ENCODE peak calls at places on chromosomes 12 and 14, in four cellular contexts. D, P, C and F are unnamed samples.

GRCh38 chr12:117854339-117855012 is 114.3 kb downstream of the KSR2 start:
- DNase-seq in P (peak), C (no peak), D (no peak), F (no peak)

GRCh38 chr14:77965919-77966435 is 166.1 kb downstream of the ADCK1 start:
- DNase-seq in C (no peak), D (no peak), P (no peak), F (no peak)

GRCh38 chr12:52497975-52498374 is 4.9 kb upstream of the KRT6A start:
- DNase-seq in D (no peak), P (no peak), C (no peak), F (no peak)

GRCh38 chr12:27034607-27035293 is 12.4 kb downstream of the MED21 start:
- DNase-seq in D (no peak), C (no peak), P (no peak), F (no peak)

GRCh38 chr14:50551877-50552276 is 8.1 kb upstream of the ATL1 start:
- DNase-seq in C (no peak), P (no peak), D (no peak), F (no peak)

GRCh38 chr12:29710104-29710503 is 73.6 kb downstream of the TMTC1 start:
- DNase-seq in P (peak), D (no peak), C (no peak), F (no peak)

GRCh38 chr12:87667378-87667777 is 361.8 kb downstream of the C12orf50 start:
- DNase-seq in C (no peak), D (no peak), P (no peak), F (no peak)

GRCh38 chr12:49901026-49901425 is 2.7 kb downstream of the FAIM2 start:
- DNase-seq in D (no peak), P (no peak), C (no peak), F (no peak)

GRCh38 chr12:92272301-92272964 is 126.8 kb upstream of the BTG1 start:
- DNase-seq in C (no peak), D (no peak), P (no peak), F (no peak)

GRCh38 chr12:6934110-6934509 is 6.4 kb downstream of the ATN1 start:
- DNase-seq in C (no peak), P (no peak), D (no peak), F (no peak)

GRCh38 chr12:102769323-102769916 is 147.6 kb downstream of the PAH start:
- DNase-seq in D (no peak), C (no peak), P (peak), F (no peak)

GRCh38 chr12:51449569-51450246 is 25.1 kb downstream of the SLC4A8 start:
- DNase-seq in P (no peak), D (no peak), C (no peak), F (no peak)

GRCh38 chr14:32648434-32648833 is 290.2 kb upstream of the NPAS3 start:
- DNase-seq in P (no peak), C (no peak), D (no peak), F (no peak)

GRCh38 chr14:22567437-22567836 is 21.6 kb downstream of the DAD1 start:
- DNase-seq in P (no peak), D (no peak), C (no peak), F (no peak)

GRCh38 chr14:23071244-23071974 is 14.1 kb upstream of the CDH24 start:
- DNase-seq in D (peak), P (no peak), C (peak), F (peak)